ENCODE peak calls at places on chromosomes 11 and 22, in eight cellular contexts. One of them, this sample, is unnamed.

GRCh38 chr11:124605719-124606118 is 5.5 kb upstream of the PANX3 start:
- DNase-seq in H7: no peak
- DNase-seq in H4: no peak
- DNase-seq in CD8-positive, alpha-beta memory T cell: no peak
- DNase-seq in EL: no peak
- DNase-seq in effector memory CD4-positive, alpha-beta T cell: no peak
- DNase-seq in cardiac fibroblast: no peak
- DNase-seq in Right ventricle myocardium superior: no peak
- DNase-seq in this sample: no peak

GRCh38 chr11:13486926-13487660 is 8.7 kb downstream of the PTH start:
- DNase-seq in EL: no peak
- DNase-seq in Right ventricle myocardium superior: peak
- DNase-seq in effector memory CD4-positive, alpha-beta T cell: peak
- DNase-seq in CD8-positive, alpha-beta memory T cell: peak
- DNase-seq in H7: peak
- DNase-seq in H4: peak
- DNase-seq in cardiac fibroblast: peak
- DNase-seq in this sample: no peak

GRCh38 chr11:116461789-116462188 is 311.0 kb downstream of the BUD13 start:
- DNase-seq in H7: peak
- DNase-seq in effector memory CD4-positive, alpha-beta T cell: no peak
- DNase-seq in cardiac fibroblast: no peak
- DNase-seq in CD8-positive, alpha-beta memory T cell: no peak
- DNase-seq in Right ventricle myocardium superior: no peak
- DNase-seq in EL: no peak
- DNase-seq in H4: no peak
- DNase-seq in this sample: no peak

GRCh38 chr22:44311855-44312170 is 938 bp downstream of the SHISAL1 start:
- DNase-seq in CD8-positive, alpha-beta memory T cell: no peak
- DNase-seq in H4: no peak
- DNase-seq in EL: peak
- DNase-seq in effector memory CD4-positive, alpha-beta T cell: no peak
- DNase-seq in Right ventricle myocardium superior: peak
- DNase-seq in H7: no peak
- DNase-seq in cardiac fibroblast: peak
- DNase-seq in this sample: no peak

GRCh38 chr22:38317237-38317994 is at the start of gene CSNK1E:
- DNase-seq in effector memory CD4-positive, alpha-beta T cell: peak
- DNase-seq in H7: peak
- DNase-seq in EL: peak
- DNase-seq in CD8-positive, alpha-beta memory T cell: peak
- DNase-seq in H4: no peak
- DNase-seq in cardiac fibroblast: peak
- DNase-seq in Right ventricle myocardium superior: peak
- DNase-seq in this sample: peak

GRCh38 chr11:16148301-16148787 is 208.0 kb downstream of the SOX6 start:
- DNase-seq in Right ventricle myocardium superior: no peak
- DNase-seq in EL: no peak
- DNase-seq in cardiac fibroblast: peak
- DNase-seq in CD8-positive, alpha-beta memory T cell: no peak
- DNase-seq in effector memory CD4-positive, alpha-beta T cell: no peak
- DNase-seq in H4: no peak
- DNase-seq in H7: no peak
- DNase-seq in this sample: no peak

GRCh38 chr11:123483058-123483457 is 53.0 kb downstream of the GRAMD1B start:
- DNase-seq in Right ventricle myocardium superior: no peak
- DNase-seq in EL: peak
- DNase-seq in effector memory CD4-positive, alpha-beta T cell: no peak
- DNase-seq in cardiac fibroblast: peak
- DNase-seq in CD8-positive, alpha-beta memory T cell: no peak
- DNase-seq in H7: no peak
- DNase-seq in H4: peak
- DNase-seq in this sample: no peak

GRCh38 chr11:102534261-102534872 is 3.8 kb upstream of the MMP7 start:
- DNase-seq in CD8-positive, alpha-beta memory T cell: no peak
- DNase-seq in effector memory CD4-positive, alpha-beta T cell: no peak
- DNase-seq in EL: no peak
- DNase-seq in Right ventricle myocardium superior: no peak
- DNase-seq in cardiac fibroblast: no peak
- DNase-seq in H4: no peak
- DNase-seq in H7: no peak
- DNase-seq in this sample: no peak

GRCh38 chr11:111573821-111574249 is 28.4 kb upstream of the SIK2 start:
- DNase-seq in EL: no peak
- DNase-seq in cardiac fibroblast: no peak
- DNase-seq in H7: no peak
- DNase-seq in H4: no peak
- DNase-seq in effector memory CD4-positive, alpha-beta T cell: no peak
- DNase-seq in CD8-positive, alpha-beta memory T cell: no peak
- DNase-seq in Right ventricle myocardium superior: no peak
- DNase-seq in this sample: no peak

GRCh38 chr22:47943729-47944700 is 1181.6 kb downstream of the TBC1D22A start:
- DNase-seq in H4: no peak
- DNase-seq in EL: no peak
- DNase-seq in effector memory CD4-positive, alpha-beta T cell: no peak
- DNase-seq in Right ventricle myocardium superior: no peak
- DNase-seq in CD8-positive, alpha-beta memory T cell: no peak
- DNase-seq in cardiac fibroblast: no peak
- DNase-seq in H7: no peak
- DNase-seq in this sample: no peak

GRCh38 chr11:16999116-16999515 is 15.1 kb downstream of the PLEKHA7 start:
- DNase-seq in CD8-positive, alpha-beta memory T cell: no peak
- DNase-seq in Right ventricle myocardium superior: no peak
- DNase-seq in H4: no peak
- DNase-seq in effector memory CD4-positive, alpha-beta T cell: no peak
- DNase-seq in EL: no peak
- DNase-seq in H7: no peak
- DNase-seq in cardiac fibroblast: no peak
- DNase-seq in this sample: no peak

GRCh38 chr22:45104313-45104712 is 59.4 kb upstream of the NUP50 start:
- DNase-seq in effector memory CD4-positive, alpha-beta T cell: no peak
- DNase-seq in H7: no peak
- DNase-seq in EL: no peak
- DNase-seq in Right ventricle myocardium superior: no peak
- DNase-seq in H4: no peak
- DNase-seq in cardiac fibroblast: no peak
- DNase-seq in CD8-positive, alpha-beta memory T cell: no peak
- DNase-seq in this sample: no peak

GRCh38 chr11:94308024-94308423 is 3.6 kb downstream of the IZUMO1R start:
- DNase-seq in EL: no peak
- DNase-seq in H7: no peak
- DNase-seq in H4: no peak
- DNase-seq in cardiac fibroblast: no peak
- DNase-seq in Right ventricle myocardium superior: no peak
- DNase-seq in effector memory CD4-positive, alpha-beta T cell: no peak
- DNase-seq in CD8-positive, alpha-beta memory T cell: no peak
- DNase-seq in this sample: no peak